ENCODE peak calls at places on chromosomes 2 and 18, in ten cellular contexts. V, Y, H, S, Z, P, A, O, U and K are unnamed samples.

GRCh38 chr18:59697236-59697932 is at the start of gene CCBE1:
- DNase-seq in V (no peak), Y (peak), H (peak), S (peak), Z (peak), P (peak), A (no peak), O (peak), U (peak), K (peak)

GRCh38 chr2:24021122-24021998 is 11.5 kb downstream of the MFSD2B start:
- DNase-seq in V (no peak), Y (peak), H (no peak), S (no peak), Z (no peak), P (peak), A (no peak), O (peak), U (peak), K (peak)

GRCh38 chr18:70464343-70465114 is 175.7 kb downstream of the SOCS6 start:
- DNase-seq in V (peak), Y (peak), H (peak), S (peak), Z (peak), P (peak), A (peak), O (peak), U (peak), K (peak)

GRCh38 chr2:159921752-159922404 is 123.9 kb upstream of the CD302 start:
- DNase-seq in V (peak), Y (peak), H (peak), S (peak), Z (peak), P (peak), A (peak), O (peak), U (peak), K (peak)

GRCh38 chr2:166180951-166181812 is 53.4 kb upstream of the SCN1A start:
- DNase-seq in V (peak), Y (peak), H (no peak), S (peak), Z (no peak), P (peak), A (no peak), O (peak), U (peak), K (peak)

GRCh38 chr2:178386951-178387602 is 63.9 kb downstream of the PRKRA start:
- DNase-seq in V (no peak), Y (no peak), H (no peak), S (peak), Z (no peak), P (no peak), A (no peak), O (no peak), U (no peak), K (peak)

GRCh38 chr2:200677721-200678532 is 92.1 kb downstream of the AOX1 start:
- DNase-seq in V (no peak), Y (no peak), H (no peak), S (peak), Z (no peak), P (no peak), A (no peak), O (no peak), U (no peak), K (no peak)

GRCh38 chr2:129024796-129025195 is 706.1 kb upstream of the HS6ST1 start:
- DNase-seq in V (no peak), Y (no peak), H (no peak), S (no peak), Z (no peak), P (peak), A (no peak), O (no peak), U (no peak), K (no peak)

GRCh38 chr2:196314780-196315179 is 143.4 kb upstream of the STK17B start:
- DNase-seq in V (no peak), Y (no peak), H (peak), S (peak), Z (no peak), P (no peak), A (no peak), O (no peak), U (no peak), K (no peak)

GRCh38 chr18:49861659-49862058 is 48.3 kb upstream of the ACAA2 start:
- DNase-seq in V (no peak), Y (no peak), H (no peak), S (peak), Z (peak), P (no peak), A (no peak), O (no peak), U (peak), K (no peak)

GRCh38 chr2:150517951-150518680 is 30.6 kb upstream of the RND3 start:
- DNase-seq in V (no peak), Y (no peak), H (no peak), S (peak), Z (no peak), P (peak), A (no peak), O (no peak), U (no peak), K (no peak)

GRCh38 chr18:42298744-42299685 is 344.0 kb downstream of the PIK3C3 start:
- DNase-seq in V (peak), Y (peak), H (peak), S (peak), Z (peak), P (peak), A (peak), O (peak), U (peak), K (peak)

GRCh38 chr2:40786636-40787035 is 334.7 kb upstream of the SLC8A1 start:
- DNase-seq in V (no peak), Y (no peak), H (no peak), S (no peak), Z (no peak), P (no peak), A (no peak), O (no peak), U (no peak), K (no peak)

GRCh38 chr2:183222751-183223150 is 98.5 kb downstream of the NUP35 start:
- DNase-seq in V (no peak), Y (no peak), H (no peak), S (no peak), Z (no peak), P (no peak), A (no peak), O (no peak), U (no peak), K (no peak)

GRCh38 chr2:148301362-148301761 is 280.5 kb downstream of the MBD5 start:
- DNase-seq in V (no peak), Y (no peak), H (no peak), S (no peak), Z (no peak), P (no peak), A (no peak), O (no peak), U (no peak), K (no peak)

GRCh38 chr2:238370482-238371372 is 50.4 kb downstream of the TRAF3IP1 start:
- DNase-seq in V (peak), Y (peak), H (peak), S (peak), Z (peak), P (peak), A (no peak), O (peak), U (peak), K (peak)

GRCh38 chr2:239143858-239144712 is 256.7 kb downstream of the HDAC4 start:
- DNase-seq in V (no peak), Y (peak), H (peak), S (peak), Z (no peak), P (no peak), A (no peak), O (peak), U (peak), K (peak)

GRCh38 chr2:239577913-239578312 is 177.1 kb upstream of the HDAC4 start:
- DNase-seq in V (no peak), Y (no peak), H (no peak), S (no peak), Z (peak), P (no peak), A (no peak), O (no peak), U (no peak), K (no peak)

GRCh38 chr18:11521853-11522252 is 87.5 kb upstream of the SLC35G4 start:
- DNase-seq in V (no peak), Y (no peak), H (no peak), S (no peak), Z (no peak), P (no peak), A (no peak), O (no peak), U (no peak), K (no peak)

GRCh38 chr18:56982756-56983155 is 164.1 kb upstream of the BOD1L2 start:
- DNase-seq in V (no peak), Y (no peak), H (no peak), S (no peak), Z (no peak), P (no peak), A (no peak), O (no peak), U (no peak), K (no peak)

GRCh38 chr18:4636957-4637356 is 181.8 kb upstream of the DLGAP1 start:
- DNase-seq in V (no peak), Y (no peak), H (peak), S (no peak), Z (no peak), P (no peak), A (no peak), O (no peak), U (peak), K (no peak)